ENCODE peak calls at places on chromosomes 7 and 10, in four cellular contexts. One of them, this sample, is unnamed. For H3K27me3, the result is how much of the 10 kb centered on the place peaks cover.

GRCh38 chr10:43689618-43689954 is 40.9 kb upstream of the ZNF32 start:
- DNase-seq in AG04450: no peak
- DNase-seq in adrenal gland: peak
- DNase-seq in K562: peak
- DNase-seq in this sample: peak

GRCh38 chr10:101671453-101671852 is 23.5 kb downstream of the FBXW4 start:
- DNase-seq in AG04450: no peak
- DNase-seq in adrenal gland: no peak
- DNase-seq in K562: no peak
- DNase-seq in this sample: no peak

GRCh38 chr10:118286051-118286838 is 55.9 kb downstream of the FAM204A start:
- DNase-seq in AG04450: no peak
- DNase-seq in adrenal gland: no peak
- DNase-seq in K562: no peak
- DNase-seq in this sample: no peak

GRCh38 chr10:47181057-47181849 is 118.7 kb upstream of the GDF10 start:
- DNase-seq in AG04450: no peak
- DNase-seq in adrenal gland: no peak
- DNase-seq in K562: no peak
- DNase-seq in this sample: no peak

GRCh38 chr10:35564276-35564982 is 40.7 kb upstream of the GJD4 start:
- DNase-seq in AG04450: no peak
- DNase-seq in adrenal gland: peak
- DNase-seq in K562: no peak
- DNase-seq in this sample: no peak

GRCh38 chr10:58856508-58857240 is 319.8 kb upstream of the PHYHIPL start:
- DNase-seq in AG04450: peak
- DNase-seq in adrenal gland: peak
- DNase-seq in K562: no peak
- DNase-seq in this sample: no peak

GRCh38 chr7:68684246-68684850 is 913.9 kb upstream of the AUTS2 start:
- DNase-seq in AG04450: no peak
- DNase-seq in adrenal gland: no peak
- DNase-seq in K562: no peak
- DNase-seq in this sample: no peak

GRCh38 chr10:71080381-71081228 is 131.8 kb upstream of the UNC5B start:
- DNase-seq in AG04450: no peak
- DNase-seq in adrenal gland: no peak
- DNase-seq in K562: no peak
- DNase-seq in this sample: no peak

GRCh38 chr10:6558759-6559429 is 21.2 kb downstream of the PRKCQ start:
- DNase-seq in AG04450: no peak
- DNase-seq in adrenal gland: no peak
- DNase-seq in K562: no peak
- DNase-seq in this sample: no peak

GRCh38 chr10:29344073-29344820 is 55.4 kb downstream of the LYZL1 start:
- DNase-seq in AG04450: no peak
- DNase-seq in adrenal gland: no peak
- DNase-seq in K562: no peak
- DNase-seq in this sample: no peak

GRCh38 chr7:122619664-122620063 is 79.3 kb downstream of the RNF133 start:
- DNase-seq in AG04450: no peak
- DNase-seq in adrenal gland: no peak
- DNase-seq in K562: no peak
- DNase-seq in this sample: no peak

GRCh38 chr10:350981-351501 is 215.8 kb downstream of the ZMYND11 start:
- DNase-seq in AG04450: no peak
- DNase-seq in adrenal gland: no peak
- DNase-seq in K562: no peak
- DNase-seq in this sample: no peak

GRCh38 chr10:121069061-121069850 is 218.1 kb downstream of the WDR11 start:
- DNase-seq in AG04450: no peak
- DNase-seq in adrenal gland: no peak
- DNase-seq in K562: no peak
- DNase-seq in this sample: no peak

GRCh38 chr7:128358233-128358632 is 3.3 kb downstream of the PRRT4 start:
- DNase-seq in AG04450: no peak
- DNase-seq in adrenal gland: no peak
- DNase-seq in K562: no peak
- DNase-seq in this sample: no peak

GRCh38 chr10:119225288-119225687 is 17.9 kb downstream of the GRK5 start:
- DNase-seq in AG04450: no peak
- DNase-seq in adrenal gland: no peak
- DNase-seq in K562: no peak
- DNase-seq in this sample: no peak

GRCh38 chr7:155383756-155384491 is 74.0 kb upstream of the EN2 start:
- DNase-seq in AG04450: no peak
- DNase-seq in adrenal gland: no peak
- DNase-seq in K562: no peak
- DNase-seq in this sample: no peak
- H3K27me3 ChIP-seq in AG04450: half or more
- H3K27me3 ChIP-seq in adrenal gland: half or more
- H3K27me3 ChIP-seq in K562: half or more
- H3K27me3 ChIP-seq in this sample: under half

GRCh38 chr10:15262036-15262713 is 93.7 kb upstream of the NMT2 start:
- DNase-seq in AG04450: no peak
- DNase-seq in adrenal gland: no peak
- DNase-seq in K562: no peak
- DNase-seq in this sample: no peak
- TF ChIP-seq CTCF in AG04450: peak
- TF ChIP-seq CTCF in adrenal gland: no peak
- TF ChIP-seq CTCF in K562: peak
- TF ChIP-seq CTCF in this sample: peak

GRCh38 chr7:7569113-7569527 is 2.4 kb downstream of the MIOS start:
- DNase-seq in AG04450: no peak
- DNase-seq in adrenal gland: no peak
- DNase-seq in K562: no peak
- DNase-seq in this sample: no peak
- H3K4me3 ChIP-seq in AG04450: no peak
- H3K4me3 ChIP-seq in adrenal gland: no peak
- H3K4me3 ChIP-seq in K562: no peak
- H3K4me3 ChIP-seq in this sample: no peak

GRCh38 chr10:22344781-22345300 is 455 bp upstream of the SPAG6 start:
- DNase-seq in AG04450: no peak
- DNase-seq in adrenal gland: no peak
- DNase-seq in K562: no peak
- DNase-seq in this sample: no peak
- H3K27me3 ChIP-seq in AG04450: half or more
- H3K27me3 ChIP-seq in adrenal gland: half or more
- H3K27me3 ChIP-seq in K562: under half
- H3K27me3 ChIP-seq in this sample: half or more

GRCh38 chr10:22086730-22087364 is 83.3 kb upstream of the DNAJC1 start:
- DNase-seq in AG04450: peak
- DNase-seq in adrenal gland: peak
- DNase-seq in K562: peak
- DNase-seq in this sample: peak

DNA sequence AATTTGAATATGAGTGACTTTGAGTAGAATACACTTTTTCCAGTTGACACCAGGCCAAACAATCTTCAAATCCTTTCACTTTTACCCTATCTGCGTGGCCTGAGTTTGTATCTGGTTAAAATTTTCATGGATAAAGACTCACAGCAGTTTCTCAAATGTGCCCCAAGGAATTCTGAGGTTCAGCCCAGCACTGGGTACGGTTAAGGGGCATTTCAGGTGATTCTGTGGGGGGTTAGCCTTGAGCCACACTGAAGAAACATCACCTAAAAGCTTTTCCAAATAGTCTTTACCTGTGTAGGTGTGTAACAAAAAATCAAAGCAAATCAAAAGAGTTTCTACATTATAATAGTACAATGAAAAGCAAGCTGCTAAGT is 83.8 kb upstream of the DNAJC1 start:
- DNase-seq in AG04450: no peak
- DNase-seq in adrenal gland: no peak
- DNase-seq in K562: no peak
- DNase-seq in this sample: no peak
- TF ChIP-seq CTCF in AG04450: no peak
- TF ChIP-seq CTCF in adrenal gland: no peak
- TF ChIP-seq CTCF in K562: no peak
- TF ChIP-seq CTCF in this sample: no peak